ENCODE peak calls at places on chromosome 14, in six cellular contexts. C is effector memory CD4-positive, alpha-beta T cell; G is right cardiac atrium; K is H1; A is PC-3; O is CD8-positive, alpha-beta memory T cell. H is an unnamed sample. For H3K27me3 and H3K4me1, the result is how much of the 10 kb centered on the place peaks cover.

GRCh38 chr14:68283378-68284123 is 464.0 kb downstream of the RAD51B start:
- DNase-seq in C (peak), G (peak), K (no peak), A (no peak), O (peak), H (peak)

GRCh38 chr14:21768116-21768874 is 94.7 kb upstream of the OR4E1 start:
- DNase-seq in C (no peak), G (no peak), K (no peak), A (peak), O (no peak), H (peak)

GRCh38 chr14:50677527-50678063 is 9.5 kb upstream of the SAV1 start:
- DNase-seq in C (no peak), G (no peak), K (no peak), A (peak), O (no peak), H (no peak)

GRCh38 chr14:54529811-54530210 is 20.1 kb downstream of the CGRRF1 start:
- DNase-seq in C (no peak), G (no peak), K (no peak), A (peak), O (no peak), H (no peak)

GRCh38 chr14:69685217-69685616 is 73.8 kb downstream of the SUSD6 start:
- DNase-seq in C (no peak), G (no peak), K (no peak), A (peak), O (no peak), H (no peak)

GRCh38 chr14:51552768-51553426 is 98.8 kb upstream of the FRMD6 start:
- DNase-seq in C (no peak), G (peak), K (no peak), A (peak), O (no peak), H (no peak)

GRCh38 chr14:53183611-53184010 is 30.5 kb upstream of the DDHD1 start:
- DNase-seq in C (no peak), G (no peak), K (no peak), A (no peak), O (no peak), H (no peak)

GRCh38 chr14:74512431-74512830 is 18.9 kb downstream of the ISCA2 start:
- DNase-seq in C (no peak), G (peak), K (no peak), A (no peak), O (no peak), H (no peak)

GRCh38 chr14:36657409-36658090 is 4.1 kb upstream of the PAX9 start:
- DNase-seq in C (no peak), G (peak), K (no peak), A (peak), O (no peak), H (no peak)

GRCh38 chr14:31842905-31843304 is 234.2 kb upstream of the ARHGAP5 start:
- DNase-seq in C (no peak), G (no peak), K (no peak), A (no peak), O (no peak), H (no peak)

GRCh38 chr14:105495990-105496830 is 5.2 kb downstream of the TEDC1 start:
- DNase-seq in C (no peak), G (no peak), K (no peak), A (no peak), O (no peak), H (no peak)

GRCh38 chr14:74326369-74327152 is 21.7 kb upstream of the VRTN start:
- DNase-seq in C (no peak), G (no peak), K (peak), A (no peak), O (no peak), H (no peak)

GRCh38 chr14:58663494-58664111 is 25.8 kb downstream of the DACT1 start:
- DNase-seq in C (no peak), G (no peak), K (peak), A (no peak), O (no peak), H (no peak)

GRCh38 chr14:22646570-22647254 is 2.6 kb upstream of the OR6J1 start:
- DNase-seq in C (no peak), G (no peak), K (no peak), A (peak), O (no peak), H (no peak)

GRCh38 chr14:36294543-36294942 is 25.9 kb downstream of the MBIP start:
- DNase-seq in C (no peak), G (no peak), K (no peak), A (no peak), O (no peak), H (no peak)

GRCh38 chr14:25833341-25834121 is 764.3 kb downstream of the NOVA1 start:
- DNase-seq in C (no peak), G (peak), K (no peak), A (peak), O (no peak), H (no peak)

GRCh38 chr14:104144453-104144790 is 6.0 kb downstream of the KIF26A start:
- DNase-seq in C (no peak), G (peak), K (no peak), A (no peak), O (no peak), H (no peak)

GRCh38 chr14:93857081-93857480 is 68.8 kb upstream of the PRIMA1 start:
- DNase-seq in C (no peak), G (no peak), K (no peak), A (no peak), O (no peak), H (no peak)

GRCh38 chr14:100567877-100568163 is 19.4 kb downstream of the BEGAIN start:
- DNase-seq in C (no peak), G (no peak), K (no peak), A (no peak), O (no peak), H (no peak)
- H3K27me3 ChIP-seq in C (under half), G (under half), K (under half), A (under half), O (under half), H (under half)

DNA sequence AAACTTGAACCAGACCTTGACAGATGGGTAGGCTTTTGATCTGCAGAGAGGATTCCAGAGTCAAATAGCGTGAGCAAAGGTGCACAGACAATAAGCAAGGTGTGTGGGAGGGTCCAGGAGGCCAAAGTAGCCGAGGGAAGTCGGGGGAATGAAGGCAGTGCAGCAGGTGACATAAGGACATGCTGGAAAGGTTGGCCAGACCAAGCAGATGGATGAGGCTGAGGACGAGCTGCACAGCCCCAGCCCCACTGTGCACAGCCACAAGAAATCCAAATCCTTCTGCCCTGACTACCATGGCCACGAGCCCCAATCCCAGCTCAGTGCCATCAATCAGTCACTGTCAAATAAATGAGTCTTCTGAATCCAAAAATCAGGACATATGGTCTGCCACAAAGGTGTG is 5.4 kb downstream of the TTC7B start:
- DNase-seq in C (no peak), G (no peak), K (no peak), A (no peak), O (no peak), H (no peak)
- H3K4me1 ChIP-seq in C (under half), G (under half), K (under half), A (under half), O (under half), H (under half)

DNA sequence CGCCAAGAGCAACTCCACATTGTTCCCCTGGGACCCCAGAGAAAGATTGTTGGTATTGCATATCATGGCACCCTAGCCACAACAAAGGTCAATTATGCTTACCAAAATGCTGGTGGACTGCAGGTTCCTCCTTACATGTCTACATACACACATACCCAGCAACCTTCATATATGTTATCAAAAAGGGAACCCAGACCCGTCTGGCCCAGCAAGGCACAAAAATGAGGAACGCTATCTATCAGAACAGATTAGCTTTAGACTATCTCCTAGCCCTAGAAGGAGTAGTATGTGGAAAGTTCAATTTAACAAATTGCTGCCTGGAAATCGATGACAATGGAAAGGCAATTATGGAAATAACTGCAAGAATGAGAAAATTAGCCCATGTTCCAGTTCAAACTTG is 61.5 kb downstream of the DHRS2 start:
- DNase-seq in C (no peak), G (no peak), K (no peak), A (no peak), O (no peak), H (no peak)
- H3K27me3 ChIP-seq in C (under half), G (under half), K (under half), A (under half), O (under half), H (under half)

DNA sequence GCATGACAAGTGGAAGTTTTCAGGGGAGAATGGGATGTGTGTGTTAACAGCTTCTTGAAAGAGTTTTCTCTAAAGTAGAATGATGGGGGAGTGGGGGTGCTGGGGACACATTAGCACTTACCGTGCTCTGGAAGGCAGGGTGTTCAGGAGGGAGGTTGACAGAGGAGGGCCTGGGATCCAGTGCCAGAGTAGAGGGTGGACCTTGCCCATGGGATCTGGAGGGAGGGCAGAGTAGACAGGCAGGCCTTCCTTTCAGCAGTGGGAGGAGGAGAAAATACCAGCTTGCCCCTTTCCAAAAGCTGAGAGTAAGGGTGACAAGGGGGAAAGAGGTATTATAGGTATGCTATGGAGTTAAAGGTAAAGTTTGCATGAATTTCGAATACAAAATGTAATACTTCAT is 40.1 kb downstream of the TRAF3 start:
- DNase-seq in C (no peak), G (no peak), K (no peak), A (no peak), O (no peak), H (no peak)
- H3K4me1 ChIP-seq in C (under half), G (under half), K (under half), A (under half), O (under half), H (half or more)

DNA sequence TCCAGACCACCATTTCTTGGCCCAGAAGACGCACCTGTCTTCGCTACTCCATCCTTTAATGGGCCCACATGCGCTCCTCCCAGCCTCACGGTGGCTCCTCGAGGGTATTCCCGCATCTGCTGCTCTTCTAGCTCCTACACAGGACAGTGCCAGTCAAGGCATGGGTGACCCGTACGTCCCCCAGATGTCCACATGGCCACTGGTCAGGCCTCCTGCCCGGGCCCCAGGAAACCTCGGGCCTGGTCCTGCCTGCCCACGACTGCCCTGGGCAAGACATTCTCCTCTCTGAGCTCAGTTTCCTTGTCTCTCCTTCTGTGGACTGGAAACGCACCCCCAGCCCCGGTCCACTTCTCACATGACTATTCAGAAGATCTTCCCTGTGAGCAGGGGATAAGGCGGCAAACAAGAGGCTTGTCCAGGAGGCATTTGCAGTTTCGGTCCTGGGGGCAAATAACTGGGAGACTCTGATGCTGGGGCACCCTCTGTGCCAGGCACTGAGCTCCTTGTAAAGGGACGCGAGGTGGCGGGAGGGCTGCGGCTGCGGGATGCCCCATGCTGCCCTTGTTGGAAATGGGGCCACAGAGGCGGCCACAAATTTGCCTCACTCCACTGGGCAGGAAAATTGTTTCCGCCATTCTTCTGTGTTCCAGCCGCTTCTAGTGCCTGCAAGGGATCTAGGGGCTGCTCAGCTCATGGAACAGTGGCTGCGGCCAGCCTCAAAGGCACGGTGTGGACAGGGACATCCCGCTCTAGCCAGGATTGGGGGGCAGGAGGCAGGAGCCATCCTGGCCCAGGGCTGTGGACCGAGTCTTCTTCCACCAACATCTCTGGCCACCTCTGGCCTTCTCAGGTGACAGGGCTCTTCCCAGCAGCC is 6.8 kb upstream of the BEGAIN start:
- DNase-seq in C (no peak), G (no peak), K (no peak), A (no peak), O (no peak), H (no peak)
- H3K27me3 ChIP-seq in C (under half), G (under half), K (under half), A (under half), O (under half), H (under half)

DNA sequence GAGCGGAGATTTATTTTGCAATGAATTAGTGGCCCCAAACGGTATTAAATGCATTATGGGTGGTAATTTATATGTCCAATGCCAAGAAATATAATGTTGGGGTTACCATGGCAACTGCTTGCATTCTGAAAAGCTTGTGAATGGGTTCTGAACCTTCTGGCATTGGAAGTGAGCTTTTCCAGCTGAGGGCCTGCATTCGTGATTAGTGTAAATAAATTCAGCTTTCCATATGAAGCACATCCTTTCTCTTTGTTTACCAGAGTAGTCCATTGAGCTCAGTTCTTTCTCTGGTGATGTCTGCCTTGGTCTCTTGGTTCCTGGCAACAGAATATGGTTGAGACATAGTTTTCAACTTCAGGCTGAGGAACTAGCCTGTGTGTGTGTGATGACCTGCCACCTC is 51.9 kb downstream of the TRAF3 start:
- DNase-seq in C (no peak), G (no peak), K (no peak), A (no peak), O (no peak), H (no peak)
- H3K4me1 ChIP-seq in C (under half), G (under half), K (under half), A (under half), O (under half), H (under half)